ENCODE peak calls at places on chromosomes 6 and 20, in seven cellular contexts. Q is neuronal stem cell, P is IMR-90, U is H9, L is H1, Y is mesendoderm, K is trophoblast cell. H is an unnamed sample.

GRCh38 chr6:104326173-104327001 is 533.3 kb downstream of the HACE1 start:
- DNase-seq in Q (no peak), P (no peak), U (no peak), L (no peak), Y (peak; percentile 92), K (no peak), H (peak; percentile 42)

GRCh38 chr6:328184-328670 is 35.9 kb downstream of the DUSP22 start:
- DNase-seq in Q (no peak), P (peak; percentile 92), U (no peak), L (no peak), Y (no peak), K (no peak), H (peak; percentile 88)

GRCh38 chr20:62897666-62898065 is 28.6 kb downstream of the DIDO1 start:
- DNase-seq in Q (no peak), P (no peak), U (no peak), L (no peak), Y (no peak), K (no peak), H (no peak)

GRCh38 chr6:148140772-148141557 is 201.7 kb upstream of the SASH1 start:
- DNase-seq in Q (no peak), P (no peak), U (no peak), L (no peak), Y (no peak), K (no peak), H (no peak)

GRCh38 chr6:34961574-34961973 is 72.5 kb downstream of the ANKS1A start:
- DNase-seq in Q (no peak), P (no peak), U (no peak), L (no peak), Y (no peak), K (no peak), H (no peak)

GRCh38 chr6:70590387-70590786 is 23.7 kb downstream of the SDHAF4 start:
- DNase-seq in Q (no peak), P (no peak), U (no peak), L (no peak), Y (peak; percentile 48), K (peak; percentile 60), H (no peak)

GRCh38 chr6:108068182-108068581 is 6.4 kb downstream of the OSTM1 start:
- DNase-seq in Q (no peak), P (no peak), U (no peak), L (no peak), Y (no peak), K (no peak), H (no peak)

GRCh38 chr20:47993035-47993755 is 207.9 kb upstream of the SULF2 start:
- DNase-seq in Q (no peak), P (no peak), U (no peak), L (no peak), Y (no peak), K (no peak), H (no peak)

GRCh38 chr6:4323322-4323721 is 187.9 kb upstream of the ECI2 start:
- DNase-seq in Q (no peak), P (no peak), U (no peak), L (no peak), Y (peak; percentile 8), K (no peak), H (no peak)

GRCh38 chr6:88586371-88587157 is 376.9 kb downstream of the RNGTT start:
- DNase-seq in Q (no peak), P (no peak), U (no peak), L (no peak), Y (no peak), K (no peak), H (no peak)

GRCh38 chr6:786946-787763 is 94.2 kb upstream of the EXOC2 start:
- DNase-seq in Q (no peak), P (peak; percentile 3), U (no peak), L (peak; percentile 59), Y (peak; percentile 45), K (no peak), H (peak; percentile 27)

GRCh38 chr6:166145751-166146150 is 21.9 kb downstream of the TBXT start:
- DNase-seq in Q (no peak), P (no peak), U (no peak), L (no peak), Y (no peak), K (no peak), H (peak; percentile 55)

GRCh38 chr20:47406849-47407682 is 50.6 kb upstream of the ZMYND8 start:
- DNase-seq in Q (no peak), P (peak; percentile 45), U (no peak), L (no peak), Y (no peak), K (no peak), H (no peak)

GRCh38 chr6:46042355-46042999 is 26.8 kb upstream of the CLIC5 start:
- DNase-seq in Q (peak; percentile 21), P (peak; percentile 11), U (peak; percentile 50), L (no peak), Y (peak; percentile 81), K (peak; percentile 15), H (peak; percentile 60)

GRCh38 chr20:37727247-37727956 is 33.6 kb downstream of the CTNNBL1 start:
- DNase-seq in Q (peak; percentile 71), P (no peak), U (no peak), L (no peak), Y (peak; percentile 89), K (peak; percentile 42), H (peak; percentile 58)

GRCh38 chr6:13710552-13711383 is 867 bp downstream of the RANBP9 start:
- DNase-seq in Q (peak; percentile 49), P (no peak), U (peak; percentile 54), L (peak; percentile 72), Y (peak; percentile 87), K (peak; percentile 72), H (peak; percentile 38)

GRCh38 chr6:13709698-13710551 is 1.7 kb downstream of the RANBP9 start:
- DNase-seq in Q (no peak), P (peak; percentile 79), U (no peak), L (no peak), Y (peak; percentile 52), K (no peak), H (peak; percentile 64)

GRCh38 chr6:13711726-13712484 is at the start of gene RANBP9:
- DNase-seq in Q (peak; percentile 89), P (peak; percentile 86), U (peak; percentile 89), L (peak; percentile 87), Y (peak; percentile 96), K (peak; percentile 81), H (peak; percentile 92)

GRCh38 chr6:13711384-13711725 is 280 bp downstream of the RANBP9 start:
- DNase-seq in Q (no peak), P (no peak), U (peak; percentile 55), L (no peak), Y (peak; percentile 72), K (peak; percentile 42), H (peak; percentile 74)

GRCh38 chr6:13708679-13709261 is 2.9 kb downstream of the RANBP9 start:
- DNase-seq in Q (no peak), P (peak; percentile 31), U (no peak), L (no peak), Y (no peak), K (no peak), H (peak; percentile 38)
- H3K4ac ChIP-seq in Q (no peak overlapping the region), P (peak overlapping the region; percentile 69), U (no peak overlapping the region), L (no peak overlapping the region), Y (no peak overlapping the region), K (peak overlapping the region; percentile 96), H (no peak overlapping the region)

GRCh38 chr20:53260591-53260990 is 288.4 kb downstream of the TSHZ2 start:
- DNase-seq in Q (no peak), P (no peak), U (no peak), L (no peak), Y (no peak), K (no peak), H (no peak)

GRCh38 chr20:53263554-53264438 is 291.6 kb downstream of the TSHZ2 start:
- DNase-seq in Q (no peak), P (no peak), U (no peak), L (no peak), Y (no peak), K (peak; percentile 66), H (no peak)

GRCh38 chr20:53262294-53262840 is 290.2 kb downstream of the TSHZ2 start:
- DNase-seq in Q (no peak), P (no peak), U (no peak), L (no peak), Y (no peak), K (peak; percentile 69), H (no peak)

GRCh38 chr20:53265304-53265875 is 293.2 kb downstream of the TSHZ2 start:
- DNase-seq in Q (no peak), P (no peak), U (no peak), L (no peak), Y (no peak), K (no peak), H (no peak)

DNA sequence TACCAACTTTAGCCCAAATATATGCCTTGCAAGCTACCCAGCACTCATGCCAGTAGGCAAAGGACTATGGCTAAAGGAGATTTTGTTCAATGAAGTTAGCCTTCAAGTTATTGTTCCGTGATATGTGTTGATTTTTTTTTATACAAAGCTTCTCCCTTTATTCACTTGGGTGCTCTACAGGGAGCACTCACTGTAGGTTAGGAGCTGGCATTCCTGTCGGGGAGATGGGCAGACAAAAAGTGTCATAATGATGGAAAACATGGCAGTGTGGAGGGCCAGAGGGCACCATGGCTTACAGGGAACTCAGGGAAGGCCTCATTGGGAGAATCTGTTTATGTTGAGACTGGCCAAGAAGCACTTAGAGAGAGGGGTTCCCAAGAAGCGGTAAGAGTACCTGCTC is 292.4 kb downstream of the TSHZ2 start:
- DNase-seq in Q (no peak), P (no peak), U (no peak), L (no peak), Y (no peak), K (no peak), H (no peak)
- H3K4ac ChIP-seq in Q (no peak overlapping the region), P (no peak overlapping the region), U (no peak overlapping the region), L (no peak overlapping the region), Y (no peak overlapping the region), K (no peak overlapping the region), H (no peak overlapping the region)

DNA sequence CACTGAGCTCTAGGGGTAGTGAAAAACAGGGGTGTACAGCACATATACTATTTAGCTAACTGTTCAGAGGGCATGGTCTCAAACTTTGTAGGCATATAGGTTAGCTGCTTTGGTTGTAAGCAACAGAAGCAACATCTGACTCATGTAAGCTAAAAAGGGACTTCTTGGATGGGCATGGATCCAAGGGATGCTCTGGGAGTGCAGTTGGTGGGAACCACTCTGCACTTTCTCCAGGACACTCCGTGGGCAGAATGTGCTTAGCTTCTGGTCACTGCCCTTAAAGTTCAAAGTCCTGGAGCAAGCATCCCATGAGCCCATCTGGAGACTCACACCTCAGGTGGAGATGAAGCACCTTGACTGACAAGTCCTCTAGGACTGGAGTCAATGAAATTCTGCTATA is 11.5 kb downstream of the APCDD1L start:
- DNase-seq in Q (no peak), P (no peak), U (peak; percentile 3), L (no peak), Y (no peak), K (no peak), H (no peak)
- H3K4ac ChIP-seq in Q (no peak overlapping the region), P (no peak overlapping the region), U (no peak overlapping the region), L (no peak overlapping the region), Y (no peak overlapping the region), K (no peak overlapping the region), H (no peak overlapping the region)

GRCh38 chr6:138159246-138159645 is 2.5 kb upstream of the ARFGEF3 start:
- DNase-seq in Q (no peak), P (no peak), U (no peak), L (no peak), Y (no peak), K (no peak), H (no peak)

GRCh38 chr6:138162104-138162946 is 586 bp downstream of the ARFGEF3 start:
- DNase-seq in Q (no peak), P (no peak), U (peak; percentile 40), L (peak; percentile 60), Y (peak; percentile 43), K (no peak), H (peak; percentile 17)

GRCh38 chr6:138161434-138162103 is at the start of gene ARFGEF3:
- DNase-seq in Q (peak; percentile 67), P (peak; percentile 1), U (peak; percentile 71), L (peak; percentile 82), Y (peak; percentile 65), K (peak; percentile 77), H (peak; percentile 35)

GRCh38 chr6:138160329-138161117 is 1.2 kb upstream of the ARFGEF3 start:
- DNase-seq in Q (no peak), P (no peak), U (no peak), L (no peak), Y (peak; percentile 4), K (no peak), H (no peak)

GRCh38 chr6:138161118-138161433 is 663 bp upstream of the ARFGEF3 start:
- DNase-seq in Q (no peak), P (no peak), U (no peak), L (no peak), Y (peak; percentile 40), K (no peak), H (peak; percentile 8)
- H3K4ac ChIP-seq in Q (no peak overlapping the region), P (no peak overlapping the region), U (no peak overlapping the region), L (no peak overlapping the region), Y (no peak overlapping the region), K (no peak overlapping the region), H (no peak overlapping the region)